ENCODE peak calls at places on chromosomes 2 and 18, in seven cellular contexts. B is esophagus squamous epithelium, L is bronchial epithelial cell, C is HFF-Myc, X is glutamatergic neuron, N is Calu3, D is HL-60. T is an unnamed sample.

GRCh38 chr2:216306868-216307267 is 65.4 kb downstream of the MARCHF4 start:
- DNase-seq in C (no peak), L (no peak), D (no peak), N (no peak), B (no peak), X (no peak), T (no peak)

GRCh38 chr2:176122633-176123482 is at the start of gene HOXD9:
- DNase-seq in N (no peak), X (peak), C (no peak), L (no peak), B (no peak), D (no peak), T (peak)

GRCh38 chr2:165804719-165805118 is 10.7 kb upstream of the GALNT3 start:
- DNase-seq in X (no peak), C (no peak), D (no peak), B (no peak), L (peak), N (peak), T (no peak)

GRCh38 chr2:129812071-129812470 is 167.4 kb upstream of the RAB6C start:
- DNase-seq in C (no peak), B (no peak), D (peak), N (peak), L (no peak), X (no peak), T (no peak)

GRCh38 chr2:236169151-236169721 is 1.1 kb upstream of the GBX2 start:
- DNase-seq in L (no peak), B (no peak), X (peak), C (no peak), D (no peak), N (no peak), T (no peak)

GRCh38 chr2:222799262-222799918 is 61.4 kb upstream of the ACSL3 start:
- DNase-seq in X (no peak), C (no peak), N (no peak), B (no peak), L (no peak), D (no peak), T (no peak)

GRCh38 chr2:200203381-200203827 is 103.1 kb upstream of the SPATS2L start:
- DNase-seq in C (no peak), N (no peak), X (no peak), B (no peak), L (no peak), D (no peak), T (no peak)

GRCh38 chr2:105714141-105714540 is 30.6 kb upstream of the NCK2 start:
- DNase-seq in C (no peak), X (no peak), N (no peak), B (no peak), D (no peak), L (no peak), T (no peak)

GRCh38 chr18:13630869-13631268 is 95.5 kb downstream of the FAM210A start:
- DNase-seq in C (no peak), B (no peak), L (no peak), X (no peak), D (no peak), N (no peak), T (no peak)

GRCh38 chr2:191869781-191870180 is 22.9 kb upstream of the CAVIN2 start:
- DNase-seq in N (no peak), L (no peak), D (no peak), X (no peak), C (no peak), B (no peak), T (no peak)

GRCh38 chr2:111049792-111050640 is 70.7 kb upstream of the BCL2L11 start:
- DNase-seq in D (no peak), B (no peak), C (no peak), L (no peak), X (no peak), N (no peak), T (no peak)

GRCh38 chr2:70888925-70889715 is 46.6 kb upstream of the ATP6V1B1 start:
- DNase-seq in X (peak), N (no peak), L (no peak), D (no peak), C (no peak), B (no peak), T (no peak)

GRCh38 chr2:197909377-197909776 is 105.0 kb downstream of the PLCL1 start:
- DNase-seq in C (peak), X (no peak), D (no peak), N (peak), L (peak), B (no peak), T (no peak)

GRCh38 chr18:36149514-36150289 is 20.0 kb downstream of the ELP2 start:
- DNase-seq in L (no peak), C (no peak), B (no peak), D (no peak), N (no peak), X (no peak), T (no peak)

GRCh38 chr2:42872736-42873135 is 80.4 kb upstream of the HAAO start:
- DNase-seq in X (no peak), L (no peak), C (peak), D (no peak), B (no peak), N (no peak), T (no peak)

GRCh38 chr2:46655551-46656436 is 176.4 kb downstream of the TMEM247 start:
- DNase-seq in D (no peak), N (no peak), B (no peak), L (peak), X (no peak), C (no peak), T (peak)

GRCh38 chr18:79299711-79300110 is 96.0 kb upstream of the NFATC1 start:
- DNase-seq in B (no peak), N (no peak), X (no peak), C (no peak), D (no peak), L (no peak), T (no peak)

GRCh38 chr18:41767960-41768359 is 187.1 kb upstream of the PIK3C3 start:
- DNase-seq in B (no peak), C (no peak), X (no peak), N (no peak), D (no peak), L (peak), T (peak)
- TF ChIP-seq CTCF in B (no peak), C (peak), X (no peak), N (no peak), D (no peak), L (peak), T (no peak)

GRCh38 chr2:190340369-190340768 is 3.0 kb upstream of the INPP1 start:
- DNase-seq in D (no peak), N (peak), B (no peak), X (no peak), L (peak), C (no peak), T (peak)

GRCh38 chr2:190342601-190343000 is 788 bp upstream of the INPP1 start:
- DNase-seq in D (no peak), B (no peak), X (no peak), C (no peak), N (no peak), L (no peak), T (no peak)

GRCh38 chr2:190343170-190343499 is 254 bp upstream of the INPP1 start:
- DNase-seq in B (no peak), D (no peak), C (no peak), L (no peak), X (no peak), N (no peak), T (no peak)

GRCh38 chr2:190343500-190344274 is at the start of gene INPP1:
- DNase-seq in L (no peak), B (peak), N (peak), C (no peak), D (peak), X (peak), T (peak)

DNA sequence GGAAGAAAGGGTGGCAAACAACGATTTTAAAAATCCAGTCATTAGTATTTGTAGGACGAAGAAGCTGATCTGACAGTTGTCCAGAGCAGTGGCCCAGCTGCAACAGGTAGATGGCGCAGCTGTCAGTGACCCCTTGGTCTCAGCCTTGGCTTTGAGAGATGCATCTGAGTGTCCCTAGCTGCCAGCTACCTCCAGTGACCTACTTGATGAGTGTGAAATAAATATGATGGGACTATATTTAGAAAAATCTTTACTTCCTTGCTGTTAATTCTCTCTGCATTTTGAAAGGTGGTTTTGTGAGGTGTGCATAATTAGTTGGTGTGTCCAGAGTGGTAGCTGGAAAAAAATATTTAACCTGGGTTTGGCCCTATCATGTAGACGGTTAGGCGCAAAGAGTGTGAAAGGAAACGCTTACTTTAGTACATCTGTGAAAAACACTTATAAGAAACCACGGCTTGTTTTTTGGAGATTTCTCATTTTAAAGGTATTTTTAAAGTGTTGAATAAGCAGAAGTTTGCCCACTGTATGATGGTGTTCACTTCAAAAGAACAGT is 962 bp downstream of the INPP1 start:
- DNase-seq in C (no peak), N (peak), D (no peak), L (no peak), X (no peak), B (no peak), T (no peak)
- TF ChIP-seq CTCF in C (peak), N (peak), D (no peak), L (peak), X (no peak), B (peak), T (no peak)

GRCh38 chr2:66561645-66562336 is 126.9 kb downstream of the MEIS1 start:
- DNase-seq in D (no peak), L (no peak), B (no peak), X (no peak), N (no peak), C (no peak), T (no peak)
- TF ChIP-seq CTCF in D (no peak), L (no peak), B (no peak), X (no peak), N (no peak), C (no peak), T (no peak)

GRCh38 chr2:33666879-33667278 is 67.8 kb upstream of the FAM98A start:
- DNase-seq in N (no peak), D (no peak), L (no peak), C (no peak), B (no peak), X (no peak), T (no peak)
- TF ChIP-seq CTCF in N (no peak), D (no peak), L (no peak), C (no peak), B (no peak), X (no peak), T (no peak)

DNA sequence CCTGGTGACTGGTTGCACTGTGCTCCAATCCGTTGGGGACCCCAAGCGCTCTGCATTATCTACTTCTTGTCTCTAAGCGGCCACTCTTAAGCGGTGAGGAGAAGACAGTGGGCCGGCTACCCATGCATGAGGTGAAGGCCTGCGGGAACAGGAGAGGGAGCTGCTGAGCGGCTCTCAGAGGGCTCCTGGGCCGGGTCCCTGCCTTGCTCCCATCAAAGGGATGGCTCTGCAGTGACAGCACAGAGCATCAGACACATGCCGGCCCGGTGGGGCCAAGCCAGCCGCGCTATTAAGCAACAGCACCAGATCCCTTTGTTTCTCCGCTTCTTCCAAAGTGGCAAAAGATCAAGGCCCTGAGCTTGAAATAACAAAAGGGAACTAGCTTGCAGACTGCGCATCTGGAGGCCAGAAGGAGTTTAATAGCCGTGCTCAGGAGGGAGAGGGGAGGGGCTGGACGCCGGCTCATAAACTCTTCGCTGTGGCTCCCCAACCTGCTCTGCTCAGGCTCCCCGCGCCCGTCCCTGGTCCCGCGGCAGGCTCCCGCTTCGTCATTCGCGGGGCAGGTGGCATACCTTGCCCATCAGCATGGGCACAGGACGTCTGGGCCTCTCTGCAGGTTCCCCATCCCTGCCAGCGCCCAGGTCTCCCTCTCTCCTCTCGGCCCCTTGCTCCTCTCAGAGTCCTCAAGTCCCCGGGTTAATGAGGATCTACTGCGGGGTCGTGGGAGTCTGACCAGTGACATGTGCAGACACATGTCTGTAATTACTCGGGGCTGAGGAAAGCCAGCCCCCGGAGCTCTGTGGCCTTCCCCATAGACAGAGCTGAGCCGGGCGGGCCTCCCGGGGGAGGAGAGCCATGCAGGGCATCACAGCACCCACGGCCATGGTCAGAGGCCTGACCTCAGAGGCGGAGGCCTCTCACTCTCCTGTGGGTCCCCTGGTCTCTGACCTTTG is 96.7 kb downstream of the ASB1 start:
- DNase-seq in N (no peak), B (no peak), C (peak), X (peak), D (peak), L (no peak), T (peak)
- TF ChIP-seq CTCF in N (no peak), B (no peak), C (peak), X (no peak), D (peak), L (no peak), T (no peak)

GRCh38 chr2:238383135-238383534 is 43.6 kb upstream of the ASB1 start:
- DNase-seq in X (no peak), L (no peak), B (no peak), C (no peak), N (no peak), D (no peak), T (no peak)

GRCh38 chr2:238381341-238382130 is 45.2 kb upstream of the ASB1 start:
- DNase-seq in L (no peak), N (no peak), B (no peak), D (peak), C (no peak), X (no peak), T (no peak)

GRCh38 chr2:238380785-238381184 is 45.9 kb upstream of the ASB1 start:
- DNase-seq in L (peak), N (no peak), X (no peak), D (no peak), B (no peak), C (peak), T (no peak)

GRCh38 chr2:238383743-238384370 is 42.9 kb upstream of the ASB1 start:
- DNase-seq in D (no peak), N (no peak), X (no peak), B (no peak), L (no peak), C (no peak), T (no peak)

GRCh38 chr2:238382381-238382781 is 44.3 kb upstream of the ASB1 start:
- DNase-seq in B (no peak), N (no peak), C (no peak), D (peak), L (no peak), X (no peak), T (no peak)
- TF ChIP-seq CTCF in B (no peak), N (no peak), C (no peak), D (no peak), L (no peak), X (no peak), T (no peak)

GRCh38 chr2:31112544-31112943 is 25.7 kb downstream of the GALNT14 start:
- DNase-seq in D (no peak), X (no peak), N (no peak), C (no peak), B (no peak), L (no peak), T (no peak)
- TF ChIP-seq CTCF in D (no peak), X (no peak), N (no peak), C (no peak), B (no peak), L (no peak), T (no peak)

GRCh38 chr2:99066075-99066557 is 75.4 kb upstream of the C2orf15 start:
- DNase-seq in L (peak), N (peak), C (peak), D (no peak), B (no peak), X (no peak), T (peak)
- TF ChIP-seq CTCF in L (peak), N (no peak), C (peak), D (peak), B (peak), X (peak), T (peak)

GRCh38 chr2:183091318-183091953 is 12.9 kb downstream of the DUSP19 start:
- DNase-seq in C (no peak), D (no peak), N (no peak), B (no peak), L (no peak), X (no peak), T (no peak)

GRCh38 chr2:183091954-183092345 is 13.4 kb downstream of the DUSP19 start:
- DNase-seq in L (no peak), X (no peak), D (no peak), N (no peak), C (no peak), B (no peak), T (no peak)

GRCh38 chr2:183089192-183089851 is 10.8 kb downstream of the DUSP19 start:
- DNase-seq in B (no peak), N (no peak), L (no peak), D (no peak), X (no peak), C (no peak), T (no peak)

GRCh38 chr2:183088061-183088460 is 9.5 kb downstream of the DUSP19 start:
- DNase-seq in L (no peak), C (no peak), X (no peak), B (no peak), D (no peak), N (no peak), T (no peak)

DNA sequence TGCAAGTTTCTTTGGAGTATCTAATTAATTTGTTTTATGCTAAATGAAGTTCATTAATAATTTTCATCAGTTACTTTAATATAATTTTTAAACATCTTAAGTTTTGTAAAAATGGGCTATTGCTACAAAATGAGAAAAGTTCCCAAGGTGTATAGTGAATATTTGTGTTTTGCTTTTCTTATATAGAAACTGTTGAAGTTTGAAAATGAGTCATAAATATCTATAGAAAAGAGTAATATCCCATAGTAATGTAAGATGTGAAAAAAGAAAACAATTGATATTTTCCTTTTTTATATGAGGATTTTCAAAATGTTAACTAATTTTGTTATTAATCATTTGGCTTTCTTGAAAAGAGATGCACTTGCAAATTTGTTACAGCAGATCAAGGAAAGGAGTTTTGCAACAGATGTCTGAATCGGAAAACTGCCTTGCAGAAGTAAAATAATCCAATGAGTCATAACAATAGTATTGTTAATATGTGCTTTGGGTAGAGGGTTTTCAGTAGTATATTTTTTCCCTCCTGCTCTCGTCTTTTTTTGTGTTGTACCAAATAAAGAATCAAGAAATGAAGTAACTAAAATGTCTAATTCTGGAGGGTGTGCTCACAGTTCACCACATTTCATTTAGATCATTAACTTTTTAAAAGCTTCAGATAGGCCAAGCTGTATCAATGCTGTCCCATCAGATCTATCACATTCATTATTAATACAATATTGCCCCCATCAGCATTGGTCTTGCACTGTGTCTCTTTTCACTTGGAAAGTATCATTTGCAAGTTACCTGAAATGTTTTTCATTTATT is 15.5 kb downstream of the DUSP19 start:
- DNase-seq in D (no peak), X (no peak), C (no peak), N (no peak), L (peak), B (no peak), T (no peak)
- TF ChIP-seq CTCF in D (no peak), X (no peak), C (no peak), N (no peak), L (no peak), B (no peak), T (no peak)

DNA sequence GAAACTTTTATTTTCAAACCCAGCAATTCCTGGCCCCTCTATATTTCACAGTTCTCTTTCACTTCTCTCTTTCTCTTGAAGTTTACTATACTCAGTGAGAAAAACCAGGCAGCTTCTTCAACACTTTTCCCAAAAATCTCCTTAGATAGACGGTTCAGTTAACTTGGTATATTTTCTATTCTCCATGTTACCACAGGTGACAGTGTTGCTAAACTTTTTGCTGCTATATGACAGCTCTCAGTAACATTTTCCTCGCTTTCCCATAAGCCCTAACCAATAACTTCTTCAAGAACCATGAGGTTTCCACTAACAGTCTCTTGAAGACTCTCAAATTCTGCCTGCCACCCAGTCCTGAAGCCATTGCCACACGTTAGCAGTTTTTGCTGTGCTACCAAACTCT is 45.8 kb downstream of the CYBRD1 start:
- DNase-seq in B (no peak), D (no peak), L (peak), X (no peak), C (peak), N (no peak), T (no peak)
- TF ChIP-seq CTCF in B (no peak), D (no peak), L (no peak), X (no peak), C (no peak), N (no peak), T (peak)

T was measured in endothelial cell.